ENCODE peak calls at places on chromosome 9, in nine cellular contexts. One of them, this sample, is unnamed.

GRCh38 chr9:34986541-34987047 is 3.0 kb upstream of the DNAJB5 start:
- DNase-seq in cardiac fibroblast: peak
- DNase-seq in DND-41: peak
- DNase-seq in A549: no peak
- DNase-seq in naive thymus-derived CD4-positive, alpha-beta T cell: peak
- DNase-seq in K562: no peak
- DNase-seq in CD8-positive, alpha-beta memory T cell: peak
- DNase-seq in kidney: no peak
- DNase-seq in uterus: no peak
- DNase-seq in this sample: no peak

GRCh38 chr9:14212116-14212515 is 101.8 kb downstream of the NFIB start:
- DNase-seq in A549: no peak
- DNase-seq in kidney: no peak
- DNase-seq in naive thymus-derived CD4-positive, alpha-beta T cell: no peak
- DNase-seq in CD8-positive, alpha-beta memory T cell: no peak
- DNase-seq in cardiac fibroblast: no peak
- DNase-seq in uterus: no peak
- DNase-seq in DND-41: no peak
- DNase-seq in K562: no peak
- DNase-seq in this sample: no peak

GRCh38 chr9:1050125-1050895 is at the start of gene DMRT2:
- DNase-seq in CD8-positive, alpha-beta memory T cell: no peak
- DNase-seq in cardiac fibroblast: peak
- DNase-seq in K562: peak
- DNase-seq in kidney: peak
- DNase-seq in A549: peak
- DNase-seq in DND-41: no peak
- DNase-seq in naive thymus-derived CD4-positive, alpha-beta T cell: no peak
- DNase-seq in uterus: peak
- DNase-seq in this sample: peak

GRCh38 chr9:2465921-2466460 is 155.6 kb upstream of the VLDLR start:
- DNase-seq in A549: peak
- DNase-seq in uterus: no peak
- DNase-seq in CD8-positive, alpha-beta memory T cell: no peak
- DNase-seq in DND-41: no peak
- DNase-seq in kidney: no peak
- DNase-seq in K562: no peak
- DNase-seq in naive thymus-derived CD4-positive, alpha-beta T cell: no peak
- DNase-seq in cardiac fibroblast: no peak
- DNase-seq in this sample: peak

GRCh38 chr9:81737871-81738507 is 48.6 kb upstream of the TLE1 start:
- DNase-seq in CD8-positive, alpha-beta memory T cell: no peak
- DNase-seq in cardiac fibroblast: peak
- DNase-seq in K562: no peak
- DNase-seq in A549: peak
- DNase-seq in naive thymus-derived CD4-positive, alpha-beta T cell: no peak
- DNase-seq in DND-41: no peak
- DNase-seq in kidney: no peak
- DNase-seq in uterus: no peak
- DNase-seq in this sample: peak

GRCh38 chr9:73023025-73023541 is 70.2 kb upstream of the ALDH1A1 start:
- DNase-seq in kidney: no peak
- DNase-seq in K562: no peak
- DNase-seq in DND-41: peak
- DNase-seq in cardiac fibroblast: peak
- DNase-seq in uterus: peak
- DNase-seq in A549: peak
- DNase-seq in CD8-positive, alpha-beta memory T cell: peak
- DNase-seq in naive thymus-derived CD4-positive, alpha-beta T cell: peak
- DNase-seq in this sample: peak

GRCh38 chr9:88826651-88827245 is 164.5 kb upstream of the S1PR3 start:
- DNase-seq in kidney: no peak
- DNase-seq in cardiac fibroblast: peak
- DNase-seq in CD8-positive, alpha-beta memory T cell: no peak
- DNase-seq in naive thymus-derived CD4-positive, alpha-beta T cell: no peak
- DNase-seq in DND-41: no peak
- DNase-seq in K562: no peak
- DNase-seq in A549: no peak
- DNase-seq in uterus: no peak
- DNase-seq in this sample: no peak

GRCh38 chr9:24844217-24844616 is 298.5 kb upstream of the IZUMO3 start:
- DNase-seq in kidney: no peak
- DNase-seq in DND-41: no peak
- DNase-seq in A549: no peak
- DNase-seq in naive thymus-derived CD4-positive, alpha-beta T cell: no peak
- DNase-seq in CD8-positive, alpha-beta memory T cell: no peak
- DNase-seq in K562: no peak
- DNase-seq in cardiac fibroblast: no peak
- DNase-seq in uterus: no peak
- DNase-seq in this sample: no peak

GRCh38 chr9:130639119-130639485 is 25.3 kb upstream of the PRDM12 start:
- DNase-seq in DND-41: no peak
- DNase-seq in kidney: no peak
- DNase-seq in A549: no peak
- DNase-seq in CD8-positive, alpha-beta memory T cell: no peak
- DNase-seq in K562: no peak
- DNase-seq in cardiac fibroblast: no peak
- DNase-seq in uterus: no peak
- DNase-seq in naive thymus-derived CD4-positive, alpha-beta T cell: no peak
- DNase-seq in this sample: no peak

GRCh38 chr9:93156475-93157008 is 22.5 kb upstream of the NINJ1 start:
- DNase-seq in CD8-positive, alpha-beta memory T cell: no peak
- DNase-seq in naive thymus-derived CD4-positive, alpha-beta T cell: no peak
- DNase-seq in DND-41: no peak
- DNase-seq in A549: no peak
- DNase-seq in kidney: no peak
- DNase-seq in K562: no peak
- DNase-seq in cardiac fibroblast: no peak
- DNase-seq in uterus: no peak
- DNase-seq in this sample: no peak

GRCh38 chr9:136526625-136527066 is 19.2 kb downstream of the NOTCH1 start:
- DNase-seq in DND-41: no peak
- DNase-seq in A549: no peak
- DNase-seq in K562: peak
- DNase-seq in CD8-positive, alpha-beta memory T cell: no peak
- DNase-seq in kidney: no peak
- DNase-seq in naive thymus-derived CD4-positive, alpha-beta T cell: no peak
- DNase-seq in uterus: no peak
- DNase-seq in cardiac fibroblast: no peak
- DNase-seq in this sample: no peak

GRCh38 chr9:112043423-112043822 is 131.7 kb downstream of the SUSD1 start:
- DNase-seq in A549: no peak
- DNase-seq in DND-41: no peak
- DNase-seq in uterus: no peak
- DNase-seq in K562: no peak
- DNase-seq in cardiac fibroblast: no peak
- DNase-seq in CD8-positive, alpha-beta memory T cell: no peak
- DNase-seq in kidney: no peak
- DNase-seq in naive thymus-derived CD4-positive, alpha-beta T cell: no peak
- DNase-seq in this sample: no peak

GRCh38 chr9:112042769-112043168 is 132.3 kb downstream of the SUSD1 start:
- DNase-seq in kidney: no peak
- DNase-seq in K562: no peak
- DNase-seq in naive thymus-derived CD4-positive, alpha-beta T cell: no peak
- DNase-seq in CD8-positive, alpha-beta memory T cell: no peak
- DNase-seq in cardiac fibroblast: no peak
- DNase-seq in uterus: no peak
- DNase-seq in A549: no peak
- DNase-seq in DND-41: no peak
- DNase-seq in this sample: no peak

GRCh38 chr9:112041199-112041535 is 133.9 kb downstream of the SUSD1 start:
- DNase-seq in cardiac fibroblast: no peak
- DNase-seq in kidney: no peak
- DNase-seq in naive thymus-derived CD4-positive, alpha-beta T cell: no peak
- DNase-seq in CD8-positive, alpha-beta memory T cell: no peak
- DNase-seq in uterus: no peak
- DNase-seq in DND-41: no peak
- DNase-seq in K562: no peak
- DNase-seq in A549: no peak
- DNase-seq in this sample: no peak

GRCh38 chr9:112041536-112042243 is 133.4 kb downstream of the SUSD1 start:
- DNase-seq in uterus: peak
- DNase-seq in K562: no peak
- DNase-seq in naive thymus-derived CD4-positive, alpha-beta T cell: no peak
- DNase-seq in cardiac fibroblast: peak
- DNase-seq in A549: peak
- DNase-seq in DND-41: no peak
- DNase-seq in kidney: peak
- DNase-seq in CD8-positive, alpha-beta memory T cell: no peak
- DNase-seq in this sample: peak

DNA sequence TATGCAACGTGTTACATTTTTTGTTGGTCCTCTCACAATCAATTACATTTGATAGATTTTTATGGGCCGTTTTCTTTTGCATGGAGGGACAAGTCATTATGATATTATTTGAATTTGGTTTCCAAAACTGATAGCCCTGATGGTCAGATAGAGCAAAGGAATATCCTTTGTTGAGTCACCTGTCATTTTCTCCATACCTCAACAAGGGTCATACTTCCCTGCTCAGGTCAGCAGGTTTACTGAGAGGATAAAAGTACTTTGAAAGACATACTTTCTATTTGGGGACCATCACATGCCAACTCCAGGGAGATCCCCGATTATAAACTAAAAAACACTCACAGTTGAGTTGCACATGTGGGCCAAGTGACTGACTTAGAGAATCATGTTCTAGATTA is 132.9 kb downstream of the SUSD1 start:
- DNase-seq in A549: no peak
- DNase-seq in naive thymus-derived CD4-positive, alpha-beta T cell: no peak
- DNase-seq in K562: no peak
- DNase-seq in uterus: no peak
- DNase-seq in DND-41: no peak
- DNase-seq in kidney: no peak
- DNase-seq in cardiac fibroblast: no peak
- DNase-seq in CD8-positive, alpha-beta memory T cell: no peak
- DNase-seq in this sample: no peak
- H3K4me3 ChIP-seq in A549: no peak
- H3K4me3 ChIP-seq in naive thymus-derived CD4-positive, alpha-beta T cell: no peak
- H3K4me3 ChIP-seq in K562: no peak
- H3K4me3 ChIP-seq in uterus: no peak
- H3K4me3 ChIP-seq in DND-41: no peak
- H3K4me3 ChIP-seq in kidney: no peak
- H3K4me3 ChIP-seq in cardiac fibroblast: no peak
- H3K4me3 ChIP-seq in CD8-positive, alpha-beta memory T cell: no peak
- H3K4me3 ChIP-seq in this sample: no peak

DNA sequence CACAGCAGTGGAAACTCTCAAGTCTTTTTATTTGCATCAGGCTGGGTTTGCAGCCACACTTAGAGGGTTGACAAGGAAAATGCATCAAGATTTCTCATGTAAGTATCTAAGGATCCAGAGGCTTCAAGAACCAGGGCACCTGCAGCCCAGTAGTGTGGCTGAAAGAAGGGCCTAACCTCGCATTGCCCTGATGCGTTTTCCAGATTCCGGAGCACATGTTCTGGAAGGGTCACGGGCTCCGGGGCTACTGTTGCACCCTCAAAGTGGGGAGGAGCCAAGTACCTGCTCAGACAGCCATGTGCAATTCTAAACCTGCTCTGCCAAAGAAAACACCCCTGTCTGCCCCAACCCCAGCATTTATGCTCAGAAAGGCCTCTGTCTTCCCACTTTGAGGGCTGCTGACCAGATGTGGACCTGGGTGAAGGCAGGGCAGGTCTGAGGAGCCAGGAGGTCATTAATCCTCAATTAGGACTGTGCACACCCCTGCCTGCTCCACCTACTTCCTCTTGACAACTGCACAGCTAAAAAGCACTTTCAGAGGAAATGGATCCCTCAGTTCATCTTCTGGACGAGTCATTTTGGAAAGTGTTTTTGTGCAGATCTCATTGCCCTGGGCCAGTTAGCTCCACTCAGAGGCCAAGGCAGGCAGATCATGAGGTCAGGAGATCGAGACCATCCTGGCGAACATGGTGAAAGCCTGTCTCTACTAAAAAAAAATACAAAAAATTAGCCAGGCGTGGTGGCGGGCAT is 110.7 kb downstream of the SAXO1 start:
- DNase-seq in K562: no peak
- DNase-seq in cardiac fibroblast: no peak
- DNase-seq in CD8-positive, alpha-beta memory T cell: no peak
- DNase-seq in DND-41: no peak
- DNase-seq in A549: no peak
- DNase-seq in naive thymus-derived CD4-positive, alpha-beta T cell: no peak
- DNase-seq in kidney: no peak
- DNase-seq in uterus: no peak
- DNase-seq in this sample: no peak
- H3K4me3 ChIP-seq in K562: no peak
- H3K4me3 ChIP-seq in cardiac fibroblast: no peak
- H3K4me3 ChIP-seq in CD8-positive, alpha-beta memory T cell: no peak
- H3K4me3 ChIP-seq in DND-41: no peak
- H3K4me3 ChIP-seq in A549: no peak
- H3K4me3 ChIP-seq in naive thymus-derived CD4-positive, alpha-beta T cell: no peak
- H3K4me3 ChIP-seq in kidney: no peak
- H3K4me3 ChIP-seq in uterus: no peak
- H3K4me3 ChIP-seq in this sample: no peak

GRCh38 chr9:18474778-18475177 is 825 bp downstream of the ADAMTSL1 start:
- DNase-seq in DND-41: no peak
- DNase-seq in A549: no peak
- DNase-seq in cardiac fibroblast: peak
- DNase-seq in kidney: no peak
- DNase-seq in uterus: no peak
- DNase-seq in naive thymus-derived CD4-positive, alpha-beta T cell: no peak
- DNase-seq in CD8-positive, alpha-beta memory T cell: no peak
- DNase-seq in K562: no peak
- DNase-seq in this sample: no peak
- H3K4me3 ChIP-seq in DND-41: no peak
- H3K4me3 ChIP-seq in A549: no peak
- H3K4me3 ChIP-seq in cardiac fibroblast: peak
- H3K4me3 ChIP-seq in kidney: peak
- H3K4me3 ChIP-seq in uterus: no peak
- H3K4me3 ChIP-seq in naive thymus-derived CD4-positive, alpha-beta T cell: no peak
- H3K4me3 ChIP-seq in CD8-positive, alpha-beta memory T cell: no peak
- H3K4me3 ChIP-seq in K562: no peak
- H3K4me3 ChIP-seq in this sample: peak

GRCh38 chr9:71223953-71224538 is 102.6 kb upstream of the TRPM3 start:
- DNase-seq in kidney: no peak
- DNase-seq in uterus: no peak
- DNase-seq in CD8-positive, alpha-beta memory T cell: no peak
- DNase-seq in K562: no peak
- DNase-seq in naive thymus-derived CD4-positive, alpha-beta T cell: no peak
- DNase-seq in cardiac fibroblast: peak
- DNase-seq in DND-41: no peak
- DNase-seq in A549: no peak
- DNase-seq in this sample: no peak

GRCh38 chr9:71213633-71214032 is 92.2 kb upstream of the TRPM3 start:
- DNase-seq in naive thymus-derived CD4-positive, alpha-beta T cell: no peak
- DNase-seq in CD8-positive, alpha-beta memory T cell: no peak
- DNase-seq in K562: no peak
- DNase-seq in kidney: no peak
- DNase-seq in DND-41: no peak
- DNase-seq in cardiac fibroblast: no peak
- DNase-seq in A549: no peak
- DNase-seq in uterus: no peak
- DNase-seq in this sample: no peak

DNA sequence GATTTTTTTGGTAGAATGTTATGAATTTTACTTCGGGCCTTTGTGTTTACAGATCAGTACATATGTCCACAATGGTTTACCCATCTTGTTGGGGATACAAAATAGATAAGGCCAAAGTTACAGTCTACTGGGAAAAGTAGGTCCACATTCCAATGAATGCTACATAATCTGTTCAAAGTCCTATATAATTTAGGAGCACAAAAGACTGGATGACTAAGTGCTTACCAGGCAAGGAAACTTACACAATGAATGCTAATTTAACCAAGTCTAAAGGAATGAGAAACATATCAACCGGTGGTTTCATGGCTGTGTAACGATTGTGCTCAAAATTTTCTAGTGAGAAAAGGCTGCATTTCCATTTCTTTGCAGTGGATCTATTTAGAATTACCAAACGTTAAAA is 97.4 kb upstream of the TRPM3 start:
- DNase-seq in kidney: no peak
- DNase-seq in A549: no peak
- DNase-seq in K562: no peak
- DNase-seq in uterus: no peak
- DNase-seq in naive thymus-derived CD4-positive, alpha-beta T cell: no peak
- DNase-seq in CD8-positive, alpha-beta memory T cell: no peak
- DNase-seq in DND-41: no peak
- DNase-seq in cardiac fibroblast: no peak
- DNase-seq in this sample: no peak
- H3K4me3 ChIP-seq in kidney: no peak
- H3K4me3 ChIP-seq in A549: no peak
- H3K4me3 ChIP-seq in K562: no peak
- H3K4me3 ChIP-seq in uterus: no peak
- H3K4me3 ChIP-seq in naive thymus-derived CD4-positive, alpha-beta T cell: no peak
- H3K4me3 ChIP-seq in CD8-positive, alpha-beta memory T cell: no peak
- H3K4me3 ChIP-seq in DND-41: no peak
- H3K4me3 ChIP-seq in cardiac fibroblast: no peak
- H3K4me3 ChIP-seq in this sample: no peak